ENCODE peak calls at places on chromosome X, in seven cellular contexts. K, A, S, Y, T, I and D are unnamed samples.
A peak's percentile ranks its signal among the peaks of the same experiment; 100 is the strongest.

GRCh38 chrX:132716006-132716405 is 227.2 kb upstream of the MBNL3 start:
- DNase-seq in K (no peak), A (no peak), S (no peak), Y (no peak), T (peak; percentile 3), I (no peak), D (no peak)

GRCh38 chrX:6849711-6850415 is 297.6 kb upstream of the STS start:
- DNase-seq in K (no peak), A (no peak), S (no peak), Y (no peak), T (peak; percentile 0), I (no peak), D (no peak)

GRCh38 chrX:54794004-54794403 is 4.1 kb downstream of the ITIH6 start:
- DNase-seq in K (no peak), A (no peak), S (no peak), Y (no peak), T (no peak), I (no peak), D (no peak)

GRCh38 chrX:629230-630006 is 1.2 kb upstream of the SHOX start:
- DNase-seq in K (no peak), A (no peak), S (no peak), Y (no peak), T (no peak), I (no peak), D (no peak)

GRCh38 chrX:74525116-74525515 is 89.3 kb downstream of the RLIM start:
- DNase-seq in K (no peak), A (no peak), S (no peak), Y (no peak), T (peak; percentile 16), I (no peak), D (no peak)

GRCh38 chrX:40647307-40648197 is at the start of gene CXorf38:
- DNase-seq in K (peak; percentile 83), A (peak; percentile 90), S (peak; percentile 84), Y (peak; percentile 92), T (peak; percentile 88), I (peak; percentile 81), D (peak; percentile 77)

GRCh38 chrX:104621781-104622180 is 55.8 kb downstream of the IL1RAPL2 start:
- DNase-seq in K (no peak), A (no peak), S (no peak), Y (no peak), T (no peak), I (peak; percentile 29), D (no peak)

GRCh38 chrX:17448188-17448587 is 73.2 kb downstream of the NHS start:
- DNase-seq in K (no peak), A (no peak), S (no peak), Y (no peak), T (no peak), I (no peak), D (no peak)

GRCh38 chrX:49166914-49167739 is 4.6 kb downstream of the MAGIX start:
- DNase-seq in K (no peak), A (peak; percentile 75), S (peak; percentile 45), Y (peak; percentile 65), T (peak; percentile 82), I (peak; percentile 88), D (no peak)

GRCh38 chrX:101078716-101079115 is at the start of gene TMEM35A:
- DNase-seq in K (peak; percentile 7), A (no peak), S (no peak), Y (no peak), T (no peak), I (no peak), D (peak; percentile 38)

GRCh38 chrX:19865567-19866363 is 21.6 kb downstream of the SH3KBP1 start:
- DNase-seq in K (no peak), A (no peak), S (no peak), Y (no peak), T (no peak), I (no peak), D (no peak)